ENCODE peak calls at places on chromosome 1, in ten cellular contexts. One of them, this sample, is unnamed.

GRCh38 chr1:25563330-25564215 is 20.2 kb downstream of the LDLRAP1 start:
- DNase-seq in mucosa of gallbladder: no peak
- DNase-seq in A172: no peak
- DNase-seq in trophoblast cell: no peak
- DNase-seq in NCI-H748 treated with DMSO at 0.1 percent for 48 hours: no peak
- DNase-seq in mesendoderm: no peak
- DNase-seq in NB4: no peak
- DNase-seq in CD8-positive, alpha-beta T cell: no peak
- DNase-seq in dermis blood vessel endothelial cell: no peak
- DNase-seq in mammary epithelial cell: no peak
- DNase-seq in this sample: no peak

GRCh38 chr1:21531243-21531642 is 22.0 kb downstream of the ALPL start:
- DNase-seq in mucosa of gallbladder: no peak
- DNase-seq in CD8-positive, alpha-beta T cell: no peak
- DNase-seq in mesendoderm: no peak
- DNase-seq in NB4: no peak
- DNase-seq in NCI-H748 treated with DMSO at 0.1 percent for 48 hours: no peak
- DNase-seq in A172: no peak
- DNase-seq in dermis blood vessel endothelial cell: no peak
- DNase-seq in mammary epithelial cell: no peak
- DNase-seq in trophoblast cell: no peak
- DNase-seq in this sample: no peak

GRCh38 chr1:93576346-93576745 is 105.3 kb downstream of the BCAR3 start:
- DNase-seq in NCI-H748 treated with DMSO at 0.1 percent for 48 hours: peak
- DNase-seq in mammary epithelial cell: no peak
- DNase-seq in mesendoderm: no peak
- DNase-seq in NB4: no peak
- DNase-seq in mucosa of gallbladder: no peak
- DNase-seq in trophoblast cell: no peak
- DNase-seq in A172: no peak
- DNase-seq in dermis blood vessel endothelial cell: no peak
- DNase-seq in CD8-positive, alpha-beta T cell: no peak
- DNase-seq in this sample: no peak

GRCh38 chr1:224432672-224433040 is 1.9 kb downstream of the WDR26 start:
- DNase-seq in NB4: peak
- DNase-seq in mucosa of gallbladder: no peak
- DNase-seq in dermis blood vessel endothelial cell: peak
- DNase-seq in CD8-positive, alpha-beta T cell: no peak
- DNase-seq in mammary epithelial cell: peak
- DNase-seq in A172: peak
- DNase-seq in mesendoderm: no peak
- DNase-seq in trophoblast cell: no peak
- DNase-seq in NCI-H748 treated with DMSO at 0.1 percent for 48 hours: no peak
- DNase-seq in this sample: no peak

GRCh38 chr1:33316601-33317000 is 4.3 kb downstream of the A3GALT2 start:
- DNase-seq in CD8-positive, alpha-beta T cell: no peak
- DNase-seq in NB4: no peak
- DNase-seq in NCI-H748 treated with DMSO at 0.1 percent for 48 hours: no peak
- DNase-seq in mesendoderm: no peak
- DNase-seq in trophoblast cell: no peak
- DNase-seq in mucosa of gallbladder: no peak
- DNase-seq in A172: no peak
- DNase-seq in dermis blood vessel endothelial cell: no peak
- DNase-seq in mammary epithelial cell: no peak
- DNase-seq in this sample: no peak

GRCh38 chr1:185969028-185969427 is 234.8 kb downstream of the HMCN1 start:
- DNase-seq in NB4: no peak
- DNase-seq in mammary epithelial cell: no peak
- DNase-seq in CD8-positive, alpha-beta T cell: no peak
- DNase-seq in mucosa of gallbladder: no peak
- DNase-seq in dermis blood vessel endothelial cell: no peak
- DNase-seq in A172: no peak
- DNase-seq in trophoblast cell: no peak
- DNase-seq in NCI-H748 treated with DMSO at 0.1 percent for 48 hours: no peak
- DNase-seq in mesendoderm: no peak
- DNase-seq in this sample: no peak

GRCh38 chr1:32494196-32494595 is 29.3 kb downstream of the ZBTB8B start:
- DNase-seq in dermis blood vessel endothelial cell: no peak
- DNase-seq in CD8-positive, alpha-beta T cell: no peak
- DNase-seq in mesendoderm: no peak
- DNase-seq in NCI-H748 treated with DMSO at 0.1 percent for 48 hours: no peak
- DNase-seq in NB4: no peak
- DNase-seq in A172: no peak
- DNase-seq in mammary epithelial cell: peak
- DNase-seq in mucosa of gallbladder: no peak
- DNase-seq in trophoblast cell: peak
- DNase-seq in this sample: no peak

GRCh38 chr1:93692983-93693591 is 11.4 kb upstream of the BCAR3 start:
- DNase-seq in NB4: no peak
- DNase-seq in A172: peak
- DNase-seq in mucosa of gallbladder: no peak
- DNase-seq in mesendoderm: peak
- DNase-seq in dermis blood vessel endothelial cell: peak
- DNase-seq in NCI-H748 treated with DMSO at 0.1 percent for 48 hours: no peak
- DNase-seq in trophoblast cell: peak
- DNase-seq in mammary epithelial cell: peak
- DNase-seq in CD8-positive, alpha-beta T cell: no peak
- DNase-seq in this sample: peak

GRCh38 chr1:183896466-183897026 is 91.6 kb downstream of the RGL1 start:
- DNase-seq in CD8-positive, alpha-beta T cell: no peak
- DNase-seq in A172: peak
- DNase-seq in dermis blood vessel endothelial cell: no peak
- DNase-seq in trophoblast cell: peak
- DNase-seq in mucosa of gallbladder: no peak
- DNase-seq in mammary epithelial cell: peak
- DNase-seq in NB4: peak
- DNase-seq in NCI-H748 treated with DMSO at 0.1 percent for 48 hours: no peak
- DNase-seq in mesendoderm: no peak
- DNase-seq in this sample: no peak

GRCh38 chr1:101283443-101283842 is 46.6 kb downstream of the S1PR1 start:
- DNase-seq in CD8-positive, alpha-beta T cell: no peak
- DNase-seq in NCI-H748 treated with DMSO at 0.1 percent for 48 hours: no peak
- DNase-seq in mucosa of gallbladder: no peak
- DNase-seq in NB4: no peak
- DNase-seq in A172: no peak
- DNase-seq in mammary epithelial cell: no peak
- DNase-seq in mesendoderm: no peak
- DNase-seq in dermis blood vessel endothelial cell: no peak
- DNase-seq in trophoblast cell: no peak
- DNase-seq in this sample: no peak